ENCODE peak calls at places on chromosome 10, in five cellular contexts. D is H9, O is neuronal stem cell, A is H1, H is trophoblast cell. Z is an unnamed sample.
A peak's percentile ranks its signal among the peaks of the same experiment; 100 is the strongest.

GRCh38 chr10:126972622-126973414 is 67.6 kb downstream of the DOCK1 start:
- DNase-seq in O (no peak), D (no peak), H (peak; percentile 90), A (no peak), Z (peak; percentile 96)

GRCh38 chr10:27747096-27747451 is 1.5 kb upstream of the MKX start:
- DNase-seq in H (no peak), A (no peak), D (peak; percentile 38), O (no peak), Z (peak; percentile 5)

GRCh38 chr10:20962165-20962564 is 65.1 kb upstream of the NEBL start:
- DNase-seq in A (no peak), H (no peak), O (no peak), D (no peak), Z (no peak)

GRCh38 chr10:121880842-121881423 is 46.9 kb downstream of the ATE1 start:
- DNase-seq in A (no peak), D (no peak), H (no peak), O (no peak), Z (peak; percentile 13)

GRCh38 chr10:128631801-128632241 is 505.6 kb upstream of the MKI67 start:
- DNase-seq in H (peak; percentile 67), O (peak; percentile 29), A (no peak), D (no peak), Z (peak; percentile 16)

GRCh38 chr10:7438196-7438986 is 27.6 kb upstream of the SFMBT2 start:
- DNase-seq in A (no peak), H (no peak), O (no peak), D (no peak), Z (no peak)

GRCh38 chr10:6300106-6300783 is 97.5 kb downstream of the PFKFB3 start:
- DNase-seq in O (no peak), H (peak; percentile 39), D (no peak), A (no peak), Z (peak; percentile 46)

GRCh38 chr10:130929422-130930325 is 381.8 kb downstream of the TCERG1L start:
- DNase-seq in D (no peak), O (no peak), H (peak; percentile 29), A (no peak), Z (no peak)

GRCh38 chr10:27899058-27899457 is 99.8 kb downstream of the ODAD2 start:
- DNase-seq in H (no peak), O (no peak), D (no peak), A (no peak), Z (no peak)

GRCh38 chr10:50152792-50153272 is 85.1 kb downstream of the WASHC2A start:
- DNase-seq in O (no peak), H (no peak), A (peak; percentile 69), D (peak; percentile 80), Z (no peak)

GRCh38 chr10:126423779-126424491 is 35.7 kb upstream of the ADAM12 start:
- DNase-seq in O (no peak), H (peak; percentile 86), A (no peak), D (no peak), Z (no peak)

GRCh38 chr10:11236234-11236633 is 218.6 kb downstream of the CELF2 start:
- DNase-seq in H (no peak), D (no peak), O (no peak), A (no peak), Z (peak; percentile 26)

GRCh38 chr10:4201866-4202825 is 417.1 kb upstream of the KLF6 start:
- DNase-seq in D (no peak), O (no peak), H (peak; percentile 87), A (no peak), Z (no peak)

GRCh38 chr10:36094091-36094490 is 452.0 kb upstream of the FZD8 start:
- DNase-seq in O (no peak), A (no peak), H (no peak), D (no peak), Z (no peak)

GRCh38 chr10:69704231-69704630 is 74.2 kb downstream of the FAM241B start:
- DNase-seq in A (no peak), O (no peak), H (peak; percentile 54), D (no peak), Z (no peak)

DNA sequence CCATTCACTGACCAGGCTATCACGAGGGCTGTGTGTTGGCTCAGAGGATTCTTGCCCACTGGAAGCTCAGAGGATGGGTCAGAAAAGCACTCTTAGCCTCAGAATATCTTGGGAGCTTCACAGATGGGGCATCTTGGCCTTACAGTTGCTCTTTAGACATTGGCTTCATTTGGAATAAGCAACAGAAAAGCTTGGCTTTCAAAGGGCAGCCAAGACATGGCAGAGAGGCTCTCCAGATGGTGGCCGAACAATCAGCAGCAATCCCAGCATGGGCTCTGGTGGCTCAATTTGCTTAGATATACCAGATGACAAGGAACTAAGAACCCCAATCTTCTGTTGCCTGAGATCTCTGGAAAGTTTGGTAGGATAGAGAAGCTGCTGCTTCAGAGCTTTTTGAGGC is 446.2 kb downstream of the ADRA2A start:
- DNase-seq in D (no peak), A (no peak), O (no peak), H (no peak), Z (no peak)
- H2BK12ac ChIP-seq in D (no peak overlapping the region), A (no peak overlapping the region), O (no peak overlapping the region), H (no peak overlapping the region), Z (no peak overlapping the region)

GRCh38 chr10:22581453-22581852 is 132.9 kb downstream of the PIP4K2A start:
- DNase-seq in D (no peak), H (no peak), A (no peak), O (no peak), Z (no peak)

GRCh38 chr10:22573820-22574569 is 140.4 kb downstream of the PIP4K2A start:
- DNase-seq in D (no peak), H (peak; percentile 43), O (no peak), A (peak; percentile 41), Z (peak; percentile 41)

GRCh38 chr10:22580711-22581110 is 133.7 kb downstream of the PIP4K2A start:
- DNase-seq in H (no peak), O (no peak), D (no peak), A (peak; percentile 39), Z (no peak)

GRCh38 chr10:22583683-22584082 is 130.7 kb downstream of the PIP4K2A start:
- DNase-seq in A (peak; percentile 37), H (no peak), D (peak; percentile 41), O (no peak), Z (no peak)

GRCh38 chr10:22579826-22580225 is 134.6 kb downstream of the PIP4K2A start:
- DNase-seq in D (no peak), A (peak; percentile 17), O (no peak), H (peak; percentile 16), Z (no peak)
- H2BK12ac ChIP-seq in D (no peak overlapping the region), A (no peak overlapping the region), O (no peak overlapping the region), H (no peak overlapping the region), Z (no peak overlapping the region)

DNA sequence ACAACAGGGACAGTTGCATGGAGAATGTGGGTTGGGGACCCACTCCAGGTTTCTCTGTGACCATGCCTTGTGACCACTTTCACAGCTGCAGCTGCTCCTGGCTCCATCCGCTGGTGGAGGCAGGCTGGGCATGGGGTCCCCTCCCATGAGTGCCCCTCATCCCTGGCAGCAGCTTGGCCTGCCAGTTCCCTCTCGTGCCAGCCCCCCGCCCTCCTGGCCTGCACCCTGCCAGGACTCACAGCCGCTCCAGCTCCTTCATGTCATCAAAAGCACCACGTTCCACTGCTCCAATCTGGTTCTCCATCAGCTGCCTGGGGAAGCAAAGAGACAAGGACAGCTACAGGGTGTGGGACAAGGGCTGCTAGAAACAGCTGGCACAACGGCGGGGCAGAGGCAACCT is 22.6 kb downstream of the SLIT1 start:
- DNase-seq in O (no peak), D (no peak), A (no peak), H (no peak), Z (no peak)
- H2BK12ac ChIP-seq in O (peak overlapping the region; percentile 3), D (no peak overlapping the region), A (no peak overlapping the region), H (no peak overlapping the region), Z (no peak overlapping the region)

GRCh38 chr10:133087045-133087678 is 562 bp upstream of the ADGRA1 start:
- DNase-seq in O (no peak), D (no peak), A (no peak), H (no peak), Z (no peak)

GRCh38 chr10:133087679-133088523 is at the start of gene ADGRA1:
- DNase-seq in A (no peak), H (no peak), D (peak; percentile 67), O (peak; percentile 61), Z (no peak)

GRCh38 chr10:133084491-133084890 is 3.2 kb upstream of the ADGRA1 start:
- DNase-seq in A (no peak), H (no peak), D (no peak), O (no peak), Z (no peak)

GRCh38 chr10:133085251-133086125 is 2.2 kb upstream of the ADGRA1 start:
- DNase-seq in A (no peak), D (no peak), H (no peak), O (no peak), Z (no peak)

GRCh38 chr10:133086247-133086646 is 1.5 kb upstream of the ADGRA1 start:
- DNase-seq in D (no peak), A (no peak), H (no peak), O (no peak), Z (no peak)
- H2BK12ac ChIP-seq in D (no peak overlapping the region), A (no peak overlapping the region), H (no peak overlapping the region), O (no peak overlapping the region), Z (no peak overlapping the region)

DNA sequence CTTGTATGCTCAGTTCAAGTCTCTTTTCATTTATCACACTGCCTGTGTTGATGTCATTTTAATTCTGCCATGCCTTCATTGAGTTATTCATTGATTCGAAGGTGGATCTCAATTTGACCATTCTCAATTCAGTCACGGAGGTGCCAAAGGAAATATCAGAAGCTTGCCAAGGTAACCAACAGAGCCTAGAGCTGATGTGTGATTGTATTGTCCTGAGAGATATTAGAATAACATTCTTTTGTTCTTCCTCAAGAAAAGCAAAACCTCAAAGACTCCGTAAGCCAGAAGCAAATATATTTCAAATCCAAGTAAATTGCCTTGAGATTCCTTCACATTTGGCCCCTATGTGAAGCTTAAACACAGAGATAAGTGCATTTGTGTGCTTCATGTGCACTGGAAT is 345.3 kb downstream of the CXCL12 start:
- DNase-seq in A (no peak), H (peak; percentile 54), D (no peak), O (no peak), Z (no peak)
- H2BK12ac ChIP-seq in A (no peak overlapping the region), H (no peak overlapping the region), D (no peak overlapping the region), O (no peak overlapping the region), Z (no peak overlapping the region)

Z was measured in mesenchymal stem cell.